ENCODE peak calls at places on chromosomes 16 and 17, in five cellular contexts. O is HCT116, V is K562, R is HepG2, T is H1. D is an unnamed sample.

GRCh38 chr17:44200478-44201155 is 933 bp upstream of the ATXN7L3 start:
- DNase-seq in R (peak), O (no peak), T (no peak), V (peak), D (no peak)

GRCh38 chr16:27204232-27204915 is 1.0 kb downstream of the KDM8 start:
- DNase-seq in T (no peak), O (peak), V (peak), R (no peak), D (no peak)

GRCh38 chr16:695355-696089 is 5.3 kb upstream of the WDR24 start:
- DNase-seq in T (peak), V (peak), O (no peak), R (no peak), D (no peak)

GRCh38 chr17:71286625-71287024 is 834.2 kb upstream of the SOX9 start:
- DNase-seq in R (no peak), V (no peak), O (no peak), T (no peak), D (peak)

GRCh38 chr17:42526031-42526444 is 10.0 kb upstream of the NAGLU start:
- DNase-seq in T (no peak), V (no peak), O (no peak), R (no peak), D (no peak)

GRCh38 chr17:61453563-61453962 is 1.3 kb downstream of the TBX4 start:
- DNase-seq in T (no peak), V (no peak), O (no peak), R (no peak), D (no peak)

GRCh38 chr16:79897444-79898146 is 297.1 kb upstream of the MAF start:
- DNase-seq in R (peak), T (no peak), O (no peak), V (peak), D (no peak)

GRCh38 chr16:89651584-89651983 is 5.9 kb downstream of the CHMP1A start:
- DNase-seq in T (no peak), V (no peak), R (no peak), O (no peak), D (no peak)

GRCh38 chr16:23857901-23858300 is 22.1 kb downstream of the PRKCB start:
- DNase-seq in T (no peak), R (no peak), V (no peak), O (no peak), D (no peak)

DNA sequence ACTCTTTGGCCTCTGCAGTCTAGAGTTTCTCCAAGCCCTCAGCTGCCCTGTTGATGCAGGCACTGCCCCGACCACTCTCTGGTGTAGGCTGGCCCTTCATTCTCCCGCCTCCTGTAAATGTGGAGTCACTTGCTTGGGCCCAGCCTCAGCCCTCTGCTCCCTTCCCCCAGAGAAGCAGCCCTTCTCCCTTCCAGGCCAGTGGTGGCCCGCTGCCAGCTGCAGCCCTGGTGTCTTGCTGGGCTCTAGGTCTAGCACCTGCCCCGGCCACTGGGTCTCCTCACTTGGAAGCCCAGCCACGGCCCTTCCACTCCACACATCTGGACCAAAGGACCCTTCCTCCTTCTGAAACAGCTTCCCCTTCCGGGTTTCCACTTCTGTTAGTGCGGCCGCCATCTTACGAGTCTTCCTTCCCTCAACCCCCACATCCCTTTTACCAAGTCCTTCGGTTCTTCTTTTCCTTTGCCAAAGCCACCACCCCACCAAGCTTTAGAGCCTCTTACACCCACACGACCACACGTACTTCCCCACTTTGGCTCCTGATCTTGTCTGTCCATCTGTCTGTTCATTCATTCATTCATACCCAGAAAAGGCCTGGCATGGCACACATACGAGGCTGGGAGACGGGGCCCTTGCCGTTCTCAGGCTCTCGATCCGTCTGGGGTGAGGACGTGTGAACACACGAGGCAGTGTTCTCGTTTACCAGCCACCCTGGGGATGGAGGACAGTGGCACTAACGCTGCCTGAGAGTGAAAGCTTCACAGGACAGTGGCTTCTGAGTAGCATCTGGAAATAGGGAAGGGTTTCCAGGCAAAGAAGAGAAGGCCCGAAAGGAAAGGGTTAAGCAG is 68.0 kb downstream of the ABR start:
- DNase-seq in R (no peak), T (no peak), O (no peak), V (no peak), D (peak)
- TF ChIP-seq JUND in R (no peak), T (no peak), O (no peak), V (no peak), D (no peak)

DNA sequence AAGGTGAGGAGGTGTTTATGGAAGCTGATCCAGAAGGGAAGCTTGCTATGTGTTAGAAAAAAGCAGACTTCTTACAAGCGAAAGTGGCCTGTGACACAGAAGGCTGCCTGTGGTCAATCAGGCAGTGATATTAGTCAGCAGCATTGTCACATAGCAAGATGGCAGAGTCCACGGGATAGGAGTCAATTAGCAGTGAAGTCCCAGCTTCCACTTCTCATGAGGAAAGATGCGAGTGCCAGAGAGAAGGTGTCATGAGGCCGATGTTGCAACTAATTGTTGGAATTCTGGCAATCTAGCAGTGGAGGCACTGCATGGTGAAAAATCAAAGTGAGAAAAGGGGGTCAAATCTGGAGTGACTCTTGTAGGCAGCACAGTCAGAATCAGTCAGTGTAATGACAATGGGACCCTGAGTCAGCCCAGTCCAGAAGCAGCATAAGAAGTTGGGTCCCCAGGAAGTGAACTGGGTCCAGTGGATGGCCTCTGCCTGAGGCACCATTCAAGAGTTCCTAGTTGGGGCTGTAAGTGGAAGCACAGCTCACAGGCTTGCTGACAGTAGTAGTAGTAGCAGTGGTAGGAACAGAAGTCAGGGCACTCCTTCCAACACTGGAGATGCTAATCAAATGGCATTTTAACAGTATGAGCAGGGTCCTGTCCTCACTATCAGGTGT is 85.1 kb downstream of the TNFRSF13B start:
- DNase-seq in R (no peak), T (no peak), V (no peak), O (no peak), D (no peak)
- TF ChIP-seq JUND in R (no peak), T (no peak), V (no peak), O (no peak), D (no peak)

GRCh38 chr16:67265834-67266233 is 13.5 kb upstream of the PLEKHG4 start:
- DNase-seq in O (no peak), R (no peak), V (no peak), T (no peak), D (no peak)

GRCh38 chr16:67270931-67271338 is 8.4 kb upstream of the PLEKHG4 start:
- DNase-seq in O (no peak), V (no peak), T (no peak), R (no peak), D (no peak)

GRCh38 chr16:67269766-67270165 is 9.6 kb upstream of the PLEKHG4 start:
- DNase-seq in V (peak), T (no peak), R (no peak), O (no peak), D (no peak)

GRCh38 chr16:67271446-67271845 is 7.9 kb upstream of the PLEKHG4 start:
- DNase-seq in T (no peak), O (no peak), R (no peak), V (no peak), D (no peak)

DNA sequence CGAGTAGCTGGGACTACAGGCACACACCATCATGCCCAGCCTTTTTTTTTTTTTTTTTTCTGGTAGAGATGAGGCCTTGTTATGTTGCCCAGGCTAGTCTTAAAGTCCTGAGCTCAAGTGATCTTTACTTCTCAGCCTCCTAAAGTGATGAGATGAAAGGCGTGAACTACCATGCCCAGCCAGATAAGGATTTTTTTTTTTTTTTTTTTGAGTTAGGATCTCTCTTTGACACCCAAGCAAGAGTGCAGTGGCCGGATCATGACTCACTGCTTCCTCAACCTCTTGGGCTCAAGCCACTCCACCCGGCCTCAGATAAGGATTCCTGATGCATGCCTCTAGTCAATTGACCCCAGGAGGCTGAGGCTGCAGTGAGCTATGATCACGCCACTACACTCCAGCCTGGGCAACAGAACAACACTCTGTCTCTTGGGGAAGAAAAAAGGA is 11.2 kb upstream of the PLEKHG4 start:
- DNase-seq in T (no peak), V (peak), O (peak), R (peak), D (no peak)
- TF ChIP-seq JUND in T (no peak), V (peak), O (peak), R (no peak), D (no peak)

GRCh38 chr17:20996724-20997615 is 45.8 kb downstream of the USP22 start:
- DNase-seq in T (no peak), O (no peak), R (no peak), V (no peak), D (no peak)

GRCh38 chr17:20998571-20999043 is 44.2 kb downstream of the USP22 start:
- DNase-seq in R (no peak), T (no peak), O (no peak), V (no peak), D (no peak)

GRCh38 chr17:20999841-21000532 is 42.8 kb downstream of the USP22 start:
- DNase-seq in O (no peak), V (no peak), T (no peak), R (no peak), D (no peak)

GRCh38 chr17:20997711-20998570 is 44.9 kb downstream of the USP22 start:
- DNase-seq in T (peak), O (no peak), V (no peak), R (no peak), D (no peak)

GRCh38 chr17:20999044-20999573 is 43.7 kb downstream of the USP22 start:
- DNase-seq in O (no peak), T (no peak), R (no peak), V (peak), D (no peak)
- TF ChIP-seq JUND in O (no peak), T (no peak), R (no peak), V (no peak), D (no peak)

GRCh38 chr17:80927791-80928216 is 63.8 kb upstream of the CHMP6 start:
- DNase-seq in R (no peak), T (no peak), V (no peak), O (no peak), D (no peak)
- TF ChIP-seq JUND in R (no peak), T (no peak), V (no peak), O (no peak), D (no peak)

D was measured in T47D.